ENCODE peak calls at places on chromosomes 3 and 15, in four cellular contexts. J is WTC11, S is GM12878, Y is K562. L is an unnamed sample.

GRCh38 chr3:2713923-2714322 is 396.3 kb downstream of the IL5RA start:
- DNase-seq in S (no peak), Y (peak), J (no peak), L (no peak)

GRCh38 chr3:106609666-106610301 is 741.0 kb upstream of the CBLB start:
- DNase-seq in J (peak), Y (peak), S (peak), L (peak)

GRCh38 chr15:72944565-72944964 is 107.7 kb upstream of the NEO1 start:
- DNase-seq in J (no peak), S (no peak), Y (no peak), L (no peak)

GRCh38 chr15:71149645-71150557 is 34.6 kb downstream of the THSD4 start:
- DNase-seq in S (no peak), J (no peak), Y (no peak), L (no peak)

GRCh38 chr3:124648551-124648950 is 81.7 kb upstream of the UMPS start:
- DNase-seq in Y (no peak), J (no peak), S (no peak), L (no peak)

GRCh38 chr3:58654466-58654865 is 12.1 kb downstream of the FAM3D start:
- DNase-seq in Y (no peak), S (no peak), J (no peak), L (no peak)

GRCh38 chr3:32817561-32818430 is at the start of gene TRIM71:
- DNase-seq in J (no peak), S (no peak), Y (no peak), L (no peak)

GRCh38 chr15:70257047-70257446 is 159.3 kb upstream of the TLE3 start:
- DNase-seq in S (no peak), J (no peak), Y (no peak), L (no peak)

GRCh38 chr3:175386630-175387029 is 527.5 kb downstream of the NAALADL2 start:
- DNase-seq in J (no peak), Y (no peak), S (no peak), L (no peak)

GRCh38 chr3:157201648-157202278 is 41.8 kb upstream of the CCNL1 start:
- DNase-seq in Y (peak), S (no peak), J (no peak), L (peak)

GRCh38 chr3:65144791-65145355 is 457.1 kb upstream of the ADAMTS9 start:
- DNase-seq in Y (no peak), J (no peak), S (no peak), L (no peak)

GRCh38 chr3:11653298-11654055 is 9.8 kb upstream of the VGLL4 start:
- DNase-seq in S (no peak), Y (no peak), J (no peak), L (peak)

GRCh38 chr3:155232605-155233004 is 60.9 kb downstream of the STRIT1 start:
- DNase-seq in S (no peak), Y (no peak), J (no peak), L (no peak)

GRCh38 chr3:57559526-57559925 is 3.5 kb downstream of the PDE12 start:
- DNase-seq in S (no peak), J (no peak), Y (no peak), L (no peak)

GRCh38 chr3:129560269-129560787 is 17.4 kb downstream of the H1-8 start:
- DNase-seq in J (no peak), Y (peak), S (no peak), L (no peak)

GRCh38 chr3:123099331-123100191 is 32.7 kb downstream of the PDIA5 start:
- DNase-seq in J (no peak), S (no peak), Y (no peak), L (no peak)

GRCh38 chr15:27095809-27096580 is 125.0 kb downstream of the GABRG3 start:
- DNase-seq in J (no peak), S (no peak), Y (no peak), L (no peak)

GRCh38 chr3:122246214-122246613 is 62.7 kb downstream of the CASR start:
- DNase-seq in J (no peak), S (no peak), Y (no peak), L (no peak)

GRCh38 chr3:177934001-177934891 is 602.0 kb upstream of the KCNMB2 start:
- DNase-seq in J (no peak), Y (no peak), S (no peak), L (peak)

GRCh38 chr3:33826206-33826605 is 27.8 kb downstream of the PDCD6IP start:
- DNase-seq in J (no peak), S (no peak), Y (no peak), L (no peak)

GRCh38 chr15:72197460-72198409 is at the start of gene GRAMD2A:
- DNase-seq in S (no peak), Y (no peak), J (peak), L (no peak)

GRCh38 chr3:164377466-164377865 is 700.8 kb downstream of the SI start:
- DNase-seq in J (no peak), S (no peak), Y (no peak), L (no peak)

GRCh38 chr15:39468341-39468740 is 112.5 kb upstream of the THBS1 start:
- DNase-seq in S (no peak), J (no peak), Y (no peak), L (no peak)

GRCh38 chr15:39474657-39475056 is 106.2 kb upstream of the THBS1 start:
- DNase-seq in S (no peak), J (no peak), Y (no peak), L (no peak)

GRCh38 chr15:39468828-39469227 is 112.1 kb upstream of the THBS1 start:
- DNase-seq in J (no peak), S (no peak), Y (no peak), L (no peak)

GRCh38 chr15:39471791-39472190 is 109.1 kb upstream of the THBS1 start:
- DNase-seq in S (no peak), Y (no peak), J (no peak), L (no peak)

DNA sequence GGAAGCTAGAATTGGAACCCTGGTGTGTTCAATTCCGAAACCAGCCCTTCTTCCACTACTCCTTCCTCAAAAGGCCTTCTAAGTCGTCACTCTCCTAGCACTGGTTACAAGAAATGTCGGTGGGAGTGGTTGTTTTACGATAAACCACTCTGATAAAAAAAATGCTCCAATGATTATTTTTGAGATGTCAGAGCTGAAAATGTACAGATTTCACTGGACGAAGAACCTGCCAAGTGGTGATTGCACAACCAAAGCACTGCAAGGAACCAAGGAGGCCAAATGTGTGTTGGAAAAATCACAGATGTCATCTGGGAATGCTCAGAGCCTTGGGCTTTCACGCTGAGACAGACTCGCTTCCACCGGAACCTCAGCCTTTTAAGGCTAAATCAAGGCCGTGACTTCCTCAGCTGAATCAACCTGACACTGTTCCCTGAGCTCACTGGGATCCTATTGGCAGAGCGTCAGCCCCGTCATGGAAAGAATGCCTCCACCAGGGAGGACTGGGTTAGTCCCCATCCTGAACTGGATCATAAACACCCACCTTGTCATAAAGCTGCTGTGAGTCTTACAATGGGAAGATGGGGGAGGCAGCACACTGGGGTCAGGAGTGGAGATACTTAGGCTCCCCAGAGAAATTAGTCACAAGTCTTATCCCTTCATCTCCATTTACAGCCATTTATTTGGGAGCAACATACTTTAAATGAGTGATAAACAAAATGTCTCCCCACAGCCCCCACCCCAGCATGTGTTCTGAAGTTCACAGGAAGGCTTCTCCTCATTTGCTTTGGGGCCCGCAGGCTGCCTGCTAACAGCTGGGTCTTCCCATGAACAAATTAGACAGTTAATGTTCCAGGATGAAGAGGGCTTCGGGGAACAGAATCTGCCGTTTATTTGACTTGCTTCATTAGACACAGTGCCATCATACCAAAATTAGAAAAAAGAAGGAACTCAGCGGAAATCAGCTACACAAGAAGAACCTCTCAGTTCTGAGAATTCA is 107.9 kb upstream of the THBS1 start:
- DNase-seq in J (no peak), S (no peak), Y (no peak), L (no peak)
- TF ChIP-seq CBFB in J (no peak), S (no peak), Y (no peak), L (no peak)

DNA sequence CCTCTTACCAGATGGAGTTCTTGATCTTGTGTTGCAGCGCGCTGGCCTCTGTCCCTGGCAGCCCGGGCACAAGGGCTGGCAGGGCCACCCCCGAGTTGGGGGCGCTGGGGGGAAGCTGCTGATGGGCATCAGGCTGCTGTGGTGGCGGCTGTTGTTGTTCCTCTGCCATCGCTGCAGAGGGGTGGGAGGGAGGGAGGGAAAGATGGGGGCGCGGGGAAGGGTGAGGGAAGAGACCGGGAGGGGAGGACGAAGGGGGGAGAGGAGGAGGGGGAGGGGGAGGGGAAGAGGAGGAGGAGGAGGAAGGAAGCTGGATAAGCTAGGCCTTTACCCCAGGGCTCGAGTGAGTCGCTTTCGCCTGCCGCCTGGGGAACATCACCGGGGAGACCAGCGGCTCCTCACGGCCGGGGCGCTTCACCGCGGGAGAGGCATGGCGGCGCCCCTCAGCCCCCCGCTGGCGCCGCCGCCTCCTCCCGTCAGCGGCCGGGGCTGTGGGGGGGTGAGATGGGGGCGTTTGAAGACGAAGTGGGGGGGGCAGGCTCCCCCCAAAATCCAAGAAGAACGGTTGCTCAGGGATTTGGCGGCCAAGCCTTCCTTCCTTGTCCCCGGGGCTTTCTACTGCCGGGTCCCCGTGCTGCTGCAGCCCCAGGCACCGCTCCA is 434 bp downstream of the RFX7 start:
- DNase-seq in Y (peak), J (peak), S (no peak), L (no peak)
- TF ChIP-seq ATF3 in Y (no peak), J (no peak), S (no peak), L (no peak)

DNA sequence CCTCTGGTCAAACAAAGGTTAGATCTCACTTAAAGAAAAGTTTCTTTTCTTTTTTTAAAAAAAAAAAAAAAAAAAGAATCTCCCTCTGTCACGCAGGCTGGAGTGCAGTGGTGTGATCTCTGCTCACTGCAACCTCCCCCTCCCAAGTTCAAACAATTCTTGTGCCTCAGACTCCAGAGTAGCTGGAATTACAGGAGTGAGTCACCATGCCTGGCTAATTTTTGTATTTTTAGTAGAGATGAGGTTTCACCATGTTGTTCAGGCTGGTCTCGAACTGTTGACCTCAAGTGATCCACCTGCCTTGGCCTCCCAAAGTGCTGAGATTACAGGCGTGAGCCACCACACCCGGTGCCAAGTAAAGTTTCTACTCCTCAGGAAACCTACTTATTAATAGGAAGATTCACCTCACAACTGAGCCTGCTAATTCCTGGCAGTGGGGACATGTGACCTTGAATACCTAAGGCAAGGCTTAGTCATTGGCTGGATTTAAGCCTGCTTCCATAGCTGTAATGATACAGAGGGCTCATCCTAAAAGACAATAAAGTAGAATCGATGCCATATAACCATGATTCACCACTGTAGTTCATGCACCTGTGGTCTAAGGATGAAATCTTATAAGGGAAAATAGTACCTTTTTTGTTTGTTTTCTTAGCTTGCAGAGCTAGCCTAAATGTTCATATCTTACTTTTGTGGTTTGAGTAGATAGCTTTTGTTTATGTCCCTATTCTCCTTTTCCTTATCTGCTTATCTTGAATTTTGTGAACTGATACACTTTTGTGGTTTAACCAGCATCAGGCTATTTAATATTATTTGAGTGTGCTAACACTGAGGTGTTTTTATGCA is 24.8 kb upstream of the RBMS3 start:
- DNase-seq in J (no peak), Y (no peak), S (no peak), L (no peak)
- TF ChIP-seq CBFB in J (no peak), Y (no peak), S (no peak), L (no peak)

DNA sequence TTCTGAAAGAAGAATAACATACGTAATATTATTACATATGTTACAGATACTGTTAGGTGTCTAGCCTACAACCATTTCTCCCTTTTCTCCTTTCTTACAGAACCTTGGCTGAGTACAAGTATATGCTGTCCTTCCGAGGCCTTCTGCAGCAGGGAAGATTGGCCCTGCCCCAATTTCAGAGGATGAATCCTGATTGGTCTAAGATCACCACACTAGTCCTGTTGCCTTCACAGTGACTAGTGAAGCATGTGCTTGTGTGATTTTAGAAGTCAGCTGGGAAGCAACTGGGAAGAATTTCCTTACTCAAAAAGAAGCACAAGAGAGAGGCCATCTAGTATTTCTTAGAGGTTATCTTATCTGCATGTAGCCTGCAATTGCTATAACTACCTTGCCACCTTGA is 30.6 kb upstream of the MECOM start:
- DNase-seq in J (no peak), Y (no peak), S (no peak), L (no peak)
- TF ChIP-seq ATF3 in J (no peak), Y (no peak), S (no peak), L (no peak)

DNA sequence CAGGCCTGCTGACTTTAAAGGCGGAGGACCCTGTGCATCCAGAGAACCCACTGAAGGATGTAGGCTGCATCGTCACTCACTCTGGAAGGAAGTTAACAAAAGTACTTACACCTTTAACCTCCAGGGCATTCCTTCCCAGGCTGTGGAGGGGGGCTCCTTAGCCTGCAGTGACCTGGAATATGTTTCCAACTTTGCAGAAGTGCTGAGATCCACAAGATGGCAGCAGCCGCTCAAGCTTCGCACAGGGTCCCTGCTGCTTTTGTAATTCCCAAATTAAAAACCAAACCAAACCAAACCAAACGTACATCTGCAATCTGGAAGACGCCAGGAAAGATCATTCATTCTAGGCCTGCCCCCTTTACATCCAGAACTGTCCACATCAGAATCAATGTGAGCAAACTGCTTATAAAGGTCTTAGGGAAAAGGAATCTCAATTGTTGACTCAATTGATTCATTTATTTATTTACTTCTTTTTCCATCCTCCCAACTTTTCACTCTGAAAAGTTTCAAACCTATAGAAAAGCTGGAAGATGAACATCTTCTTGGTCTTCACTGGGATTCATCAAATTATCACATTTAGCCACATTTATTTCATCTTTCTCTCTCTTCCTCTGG is 70.5 kb upstream of the KLHL25 start:
- DNase-seq in J (peak), S (no peak), Y (peak), L (peak)
- TF ChIP-seq CBFB in J (no peak), S (no peak), Y (no peak), L (no peak)

DNA sequence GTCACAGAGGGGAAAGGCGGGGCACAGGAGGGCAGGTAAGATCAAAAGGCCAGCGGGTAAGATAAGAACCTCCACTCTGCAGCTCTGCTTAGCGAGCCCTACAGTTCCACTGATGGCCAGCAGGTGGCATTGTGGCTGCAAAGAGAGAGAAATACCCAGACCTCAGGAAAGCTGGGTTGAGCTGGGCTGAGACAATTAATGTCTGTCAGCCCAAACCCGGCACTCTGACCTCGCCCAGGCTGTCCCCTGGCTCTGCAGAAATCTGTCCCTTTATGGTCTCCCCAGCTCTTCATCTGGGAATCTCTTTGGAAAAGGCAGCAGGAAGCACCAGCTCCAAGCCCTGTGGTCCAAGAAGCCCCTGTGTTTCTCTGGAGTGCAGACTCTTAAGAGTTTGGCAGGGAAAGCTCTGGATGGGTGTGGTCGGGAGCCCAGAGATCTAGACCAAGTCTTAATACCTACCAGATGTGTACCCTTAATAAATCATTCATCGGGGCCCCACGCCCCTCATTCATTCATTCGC is 8.3 kb downstream of the MFGE8 start:
- DNase-seq in S (peak), J (peak), Y (peak), L (peak)
- TF ChIP-seq ATF3 in S (no peak), J (no peak), Y (no peak), L (no peak)

GRCh38 chr3:126351086-126351770 is 6.0 kb downstream of the KLF15 start:
- DNase-seq in Y (no peak), J (peak), S (no peak), L (no peak)
- TF ChIP-seq CBFB in Y (no peak), J (no peak), S (no peak), L (no peak)

GRCh38 chr3:4680881-4681300 is 187.7 kb downstream of the ITPR1 start:
- DNase-seq in J (no peak), Y (no peak), S (no peak), L (no peak)
- TF ChIP-seq ATF3 in J (no peak), Y (no peak), S (no peak), L (no peak)

DNA sequence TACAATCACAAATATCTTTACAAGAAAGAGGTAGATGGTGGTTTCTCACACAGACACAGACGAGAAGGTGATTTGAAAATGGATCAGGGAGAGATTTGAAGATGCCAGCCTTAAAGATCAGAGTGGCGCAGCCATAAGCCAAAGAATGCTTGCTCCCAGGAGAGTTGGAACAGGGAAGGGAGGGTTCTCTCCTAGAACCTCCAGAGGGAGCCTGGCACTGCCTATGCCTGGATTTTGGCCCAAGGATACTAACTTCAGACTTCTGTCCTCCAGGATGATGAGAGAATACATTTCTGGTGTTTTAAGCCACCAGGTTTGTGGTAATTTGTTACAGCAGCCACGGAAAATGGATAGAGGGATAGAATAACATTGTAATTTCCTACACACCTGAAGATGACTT is 279.1 kb downstream of the FAM43A start:
- DNase-seq in J (no peak), Y (no peak), S (no peak), L (no peak)
- TF ChIP-seq CBFB in J (no peak), Y (no peak), S (no peak), L (no peak)

L was measured in HepG2.